ENCODE peak calls at places on chromosomes 12 and 14, in eight cellular contexts. One of them, this sample, is unnamed.

GRCh38 chr12:62537544-62537943 is 70.9 kb downstream of the MON2 start:
- DNase-seq in A549: peak
- DNase-seq in tibial nerve: no peak
- DNase-seq in ovary: peak
- DNase-seq in transverse colon: no peak
- DNase-seq in stomach: peak
- DNase-seq in K562: peak
- DNase-seq in HepG2: no peak
- DNase-seq in this sample: no peak

GRCh38 chr12:106127289-106128126 is 11.2 kb downstream of the NUAK1 start:
- DNase-seq in A549: peak
- DNase-seq in tibial nerve: no peak
- DNase-seq in ovary: no peak
- DNase-seq in transverse colon: no peak
- DNase-seq in stomach: no peak
- DNase-seq in K562: no peak
- DNase-seq in HepG2: peak
- DNase-seq in this sample: no peak

GRCh38 chr12:94150483-94151225 is 2.3 kb downstream of the PLXNC1 start:
- DNase-seq in A549: no peak
- DNase-seq in tibial nerve: no peak
- DNase-seq in ovary: peak
- DNase-seq in transverse colon: peak
- DNase-seq in stomach: peak
- DNase-seq in K562: no peak
- DNase-seq in HepG2: no peak
- DNase-seq in this sample: no peak

GRCh38 chr14:31843361-31844091 is 233.6 kb upstream of the ARHGAP5 start:
- DNase-seq in A549: no peak
- DNase-seq in tibial nerve: no peak
- DNase-seq in ovary: no peak
- DNase-seq in transverse colon: peak
- DNase-seq in stomach: no peak
- DNase-seq in K562: no peak
- DNase-seq in HepG2: no peak
- DNase-seq in this sample: no peak

GRCh38 chr14:75456069-75457023 is 28.5 kb downstream of the JDP2 start:
- DNase-seq in A549: no peak
- DNase-seq in tibial nerve: no peak
- DNase-seq in ovary: no peak
- DNase-seq in transverse colon: peak
- DNase-seq in stomach: peak
- DNase-seq in K562: no peak
- DNase-seq in HepG2: no peak
- DNase-seq in this sample: no peak

GRCh38 chr14:46344327-46344937 is 307.1 kb downstream of the RPL10L start:
- DNase-seq in A549: peak
- DNase-seq in tibial nerve: no peak
- DNase-seq in ovary: no peak
- DNase-seq in transverse colon: no peak
- DNase-seq in stomach: no peak
- DNase-seq in K562: peak
- DNase-seq in HepG2: peak
- DNase-seq in this sample: no peak

GRCh38 chr14:52902971-52903385 is 47.9 kb downstream of the FERMT2 start:
- DNase-seq in A549: peak
- DNase-seq in tibial nerve: no peak
- DNase-seq in ovary: no peak
- DNase-seq in transverse colon: no peak
- DNase-seq in stomach: no peak
- DNase-seq in K562: no peak
- DNase-seq in HepG2: no peak
- DNase-seq in this sample: no peak

GRCh38 chr14:68113328-68113930 is 293.9 kb downstream of the RAD51B start:
- DNase-seq in A549: no peak
- DNase-seq in tibial nerve: no peak
- DNase-seq in ovary: no peak
- DNase-seq in transverse colon: no peak
- DNase-seq in stomach: no peak
- DNase-seq in K562: no peak
- DNase-seq in HepG2: no peak
- DNase-seq in this sample: no peak

GRCh38 chr14:94381149-94382030 is 7.0 kb downstream of the SERPINA1 start:
- DNase-seq in A549: no peak
- DNase-seq in tibial nerve: no peak
- DNase-seq in ovary: no peak
- DNase-seq in transverse colon: no peak
- DNase-seq in stomach: no peak
- DNase-seq in K562: no peak
- DNase-seq in HepG2: no peak
- DNase-seq in this sample: no peak

GRCh38 chr12:59637657-59638150 is 41.9 kb downstream of the SLC16A7 start:
- DNase-seq in A549: no peak
- DNase-seq in tibial nerve: no peak
- DNase-seq in ovary: no peak
- DNase-seq in transverse colon: no peak
- DNase-seq in stomach: no peak
- DNase-seq in K562: no peak
- DNase-seq in HepG2: no peak
- DNase-seq in this sample: no peak

GRCh38 chr12:113903381-113903863 is 62.7 kb downstream of the RBM19 start:
- DNase-seq in A549: no peak
- DNase-seq in tibial nerve: no peak
- DNase-seq in ovary: no peak
- DNase-seq in transverse colon: no peak
- DNase-seq in stomach: no peak
- DNase-seq in K562: no peak
- DNase-seq in HepG2: no peak
- DNase-seq in this sample: no peak

GRCh38 chr12:120872487-120872886 is 31.7 kb downstream of the SPPL3 start:
- DNase-seq in A549: no peak
- DNase-seq in tibial nerve: no peak
- DNase-seq in ovary: no peak
- DNase-seq in transverse colon: no peak
- DNase-seq in stomach: no peak
- DNase-seq in K562: no peak
- DNase-seq in HepG2: no peak
- DNase-seq in this sample: no peak

GRCh38 chr12:11765817-11766794 is 116.6 kb downstream of the ETV6 start:
- DNase-seq in A549: no peak
- DNase-seq in tibial nerve: no peak
- DNase-seq in ovary: no peak
- DNase-seq in transverse colon: peak
- DNase-seq in stomach: no peak
- DNase-seq in K562: no peak
- DNase-seq in HepG2: no peak
- DNase-seq in this sample: no peak

GRCh38 chr14:87131879-87132278 is 861.1 kb downstream of the GALC start:
- DNase-seq in A549: no peak
- DNase-seq in tibial nerve: no peak
- DNase-seq in ovary: no peak
- DNase-seq in transverse colon: no peak
- DNase-seq in stomach: no peak
- DNase-seq in K562: no peak
- DNase-seq in HepG2: no peak
- DNase-seq in this sample: no peak

GRCh38 chr12:124480469-124481256 is 86.7 kb downstream of the NCOR2 start:
- DNase-seq in A549: peak
- DNase-seq in tibial nerve: no peak
- DNase-seq in ovary: peak
- DNase-seq in transverse colon: peak
- DNase-seq in stomach: peak
- DNase-seq in K562: peak
- DNase-seq in HepG2: peak
- DNase-seq in this sample: no peak

GRCh38 chr12:132077322-132078100 is 66.6 kb downstream of the DDX51 start:
- DNase-seq in A549: no peak
- DNase-seq in tibial nerve: no peak
- DNase-seq in ovary: no peak
- DNase-seq in transverse colon: no peak
- DNase-seq in stomach: no peak
- DNase-seq in K562: no peak
- DNase-seq in HepG2: no peak
- DNase-seq in this sample: no peak

GRCh38 chr14:79011920-79012204 is 841.7 kb downstream of the NRXN3 start:
- DNase-seq in A549: no peak
- DNase-seq in tibial nerve: no peak
- DNase-seq in ovary: no peak
- DNase-seq in transverse colon: no peak
- DNase-seq in stomach: no peak
- DNase-seq in K562: no peak
- DNase-seq in HepG2: no peak
- DNase-seq in this sample: no peak

GRCh38 chr12:59318940-59319339 is 276.9 kb upstream of the SLC16A7 start:
- DNase-seq in A549: no peak
- DNase-seq in tibial nerve: no peak
- DNase-seq in ovary: no peak
- DNase-seq in transverse colon: no peak
- DNase-seq in stomach: no peak
- DNase-seq in K562: no peak
- DNase-seq in HepG2: no peak
- DNase-seq in this sample: no peak

GRCh38 chr14:105430535-105430934 is 10.9 kb downstream of the MTA1 start:
- DNase-seq in A549: peak
- DNase-seq in tibial nerve: no peak
- DNase-seq in ovary: no peak
- DNase-seq in transverse colon: no peak
- DNase-seq in stomach: no peak
- DNase-seq in K562: no peak
- DNase-seq in HepG2: no peak
- DNase-seq in this sample: no peak

GRCh38 chr12:53485955-53486729 is 13.1 kb downstream of the MAP3K12 start:
- DNase-seq in A549: no peak
- DNase-seq in tibial nerve: no peak
- DNase-seq in ovary: no peak
- DNase-seq in transverse colon: no peak
- DNase-seq in stomach: no peak
- DNase-seq in K562: no peak
- DNase-seq in HepG2: no peak
- DNase-seq in this sample: no peak

GRCh38 chr12:91627225-91627624 is 444.6 kb upstream of the DCN start:
- DNase-seq in A549: no peak
- DNase-seq in tibial nerve: no peak
- DNase-seq in ovary: no peak
- DNase-seq in transverse colon: no peak
- DNase-seq in stomach: no peak
- DNase-seq in K562: no peak
- DNase-seq in HepG2: no peak
- DNase-seq in this sample: no peak

GRCh38 chr12:92928431-92928961 is 599 bp downstream of the EEA1 start:
- DNase-seq in A549: peak
- DNase-seq in tibial nerve: peak
- DNase-seq in ovary: peak
- DNase-seq in transverse colon: peak
- DNase-seq in stomach: no peak
- DNase-seq in K562: peak
- DNase-seq in HepG2: no peak
- DNase-seq in this sample: no peak
- TF ChIP-seq EP300 in A549: no peak
- TF ChIP-seq EP300 in tibial nerve: no peak
- TF ChIP-seq EP300 in ovary: no peak
- TF ChIP-seq EP300 in transverse colon: no peak
- TF ChIP-seq EP300 in stomach: no peak
- TF ChIP-seq EP300 in K562: no peak
- TF ChIP-seq EP300 in HepG2: no peak
- TF ChIP-seq EP300 in this sample: no peak

GRCh38 chr12:82981150-82981549 is 294.4 kb downstream of the TMTC2 start:
- DNase-seq in A549: no peak
- DNase-seq in tibial nerve: no peak
- DNase-seq in ovary: no peak
- DNase-seq in transverse colon: no peak
- DNase-seq in stomach: no peak
- DNase-seq in K562: no peak
- DNase-seq in HepG2: no peak
- DNase-seq in this sample: no peak
- TF ChIP-seq EP300 in A549: no peak
- TF ChIP-seq EP300 in tibial nerve: no peak
- TF ChIP-seq EP300 in ovary: no peak
- TF ChIP-seq EP300 in transverse colon: no peak
- TF ChIP-seq EP300 in stomach: no peak
- TF ChIP-seq EP300 in K562: no peak
- TF ChIP-seq EP300 in HepG2: no peak
- TF ChIP-seq EP300 in this sample: no peak

DNA sequence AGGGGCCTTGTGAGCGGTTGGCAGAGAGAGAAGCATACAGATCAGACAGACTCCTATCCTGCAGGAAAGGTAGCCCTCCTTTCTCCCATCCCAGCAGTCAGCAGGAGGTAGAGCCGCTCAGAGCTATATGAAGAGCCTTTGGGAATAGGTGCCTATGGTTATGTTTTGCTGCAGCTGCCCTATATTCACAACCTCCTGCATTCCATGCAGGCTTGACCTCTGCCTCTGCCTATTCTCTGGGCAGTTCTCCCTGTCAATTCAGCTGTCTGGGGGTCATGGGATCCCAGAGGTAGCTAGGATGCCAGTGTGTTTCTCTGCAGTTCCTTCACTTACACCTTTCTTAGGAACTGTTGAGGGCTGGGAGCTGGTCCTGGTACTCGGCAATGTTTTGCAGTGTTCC is 144.8 kb downstream of the GPHN start:
- DNase-seq in A549: no peak
- DNase-seq in tibial nerve: no peak
- DNase-seq in ovary: no peak
- DNase-seq in transverse colon: no peak
- DNase-seq in stomach: no peak
- DNase-seq in K562: no peak
- DNase-seq in HepG2: no peak
- DNase-seq in this sample: no peak
- TF ChIP-seq EP300 in A549: no peak
- TF ChIP-seq EP300 in tibial nerve: no peak
- TF ChIP-seq EP300 in ovary: no peak
- TF ChIP-seq EP300 in transverse colon: no peak
- TF ChIP-seq EP300 in stomach: no peak
- TF ChIP-seq EP300 in K562: no peak
- TF ChIP-seq EP300 in HepG2: no peak
- TF ChIP-seq EP300 in this sample: no peak

GRCh38 chr12:111025792-111026430 is 105.5 kb upstream of the MYL2 start:
- DNase-seq in A549: no peak
- DNase-seq in tibial nerve: no peak
- DNase-seq in ovary: no peak
- DNase-seq in transverse colon: no peak
- DNase-seq in stomach: no peak
- DNase-seq in K562: no peak
- DNase-seq in HepG2: no peak
- DNase-seq in this sample: no peak

GRCh38 chr12:111025301-111025700 is 104.9 kb upstream of the MYL2 start:
- DNase-seq in A549: no peak
- DNase-seq in tibial nerve: no peak
- DNase-seq in ovary: no peak
- DNase-seq in transverse colon: no peak
- DNase-seq in stomach: no peak
- DNase-seq in K562: no peak
- DNase-seq in HepG2: no peak
- DNase-seq in this sample: no peak

GRCh38 chr12:111027431-111027830 is 107.1 kb upstream of the MYL2 start:
- DNase-seq in A549: no peak
- DNase-seq in tibial nerve: no peak
- DNase-seq in ovary: no peak
- DNase-seq in transverse colon: no peak
- DNase-seq in stomach: no peak
- DNase-seq in K562: no peak
- DNase-seq in HepG2: no peak
- DNase-seq in this sample: no peak

GRCh38 chr12:111022386-111022785 is 102.0 kb upstream of the MYL2 start:
- DNase-seq in A549: no peak
- DNase-seq in tibial nerve: no peak
- DNase-seq in ovary: no peak
- DNase-seq in transverse colon: no peak
- DNase-seq in stomach: no peak
- DNase-seq in K562: no peak
- DNase-seq in HepG2: no peak
- DNase-seq in this sample: no peak

GRCh38 chr12:111024205-111024794 is 103.9 kb upstream of the MYL2 start:
- DNase-seq in A549: peak
- DNase-seq in tibial nerve: peak
- DNase-seq in ovary: no peak
- DNase-seq in transverse colon: peak
- DNase-seq in stomach: peak
- DNase-seq in K562: peak
- DNase-seq in HepG2: peak
- DNase-seq in this sample: no peak
- TF ChIP-seq EP300 in A549: no peak
- TF ChIP-seq EP300 in tibial nerve: no peak
- TF ChIP-seq EP300 in ovary: no peak
- TF ChIP-seq EP300 in transverse colon: no peak
- TF ChIP-seq EP300 in stomach: no peak
- TF ChIP-seq EP300 in K562: no peak
- TF ChIP-seq EP300 in HepG2: no peak
- TF ChIP-seq EP300 in this sample: no peak